ENCODE peak calls at places on chromosomes 5 and 9, in ten cellular contexts. D is A549; W is LoVo; K is MV-4-11; Y is T-helper 2 cell treated with Interferon-gamma antibody and Interleukin-4, amounts not matched to agents 5 μg/mL and 100 μg/mL, for 36 hours; J is stimulated activated CD4-positive, alpha-beta T cell treated with anti-CD3 and anti-CD28 coated beads, Interleukin-1b, Interleukin-23, amount 100 ng/mL, for 24 hours; M is germinal center; E is NCI-H2029 treated with DMSO at 0.1 percent for 48 hours; X is psoas muscle; Z is AG09309. T is an unnamed sample.

GRCh38 chr9:136994180-136994884 is 2.0 kb downstream of the CLIC3 start:
- DNase-seq in Z (no peak), D (no peak), K (no peak), X (no peak), M (no peak), E (no peak), J (no peak), W (no peak), Y (no peak), T (no peak)

GRCh38 chr9:105141448-105142101 is 102.9 kb upstream of the SLC44A1 start:
- DNase-seq in K (peak; percentile 90), X (no peak), E (no peak), J (no peak), M (no peak), D (no peak), W (no peak), Z (no peak), Y (no peak), T (no peak)

GRCh38 chr9:86614871-86615849 is 260.9 kb upstream of the TUT7 start:
- DNase-seq in Y (no peak), K (no peak), X (no peak), D (no peak), W (no peak), Z (peak; percentile 81), J (no peak), M (no peak), E (no peak), T (no peak)

GRCh38 chr9:133677126-133678010 is 41.2 kb downstream of the DBH start:
- DNase-seq in Z (no peak), Y (peak; percentile 67), E (no peak), K (no peak), J (no peak), M (no peak), X (peak; percentile 17), W (no peak), D (no peak), T (no peak)

GRCh38 chr5:142810081-142810480 is 39.9 kb downstream of the ARHGAP26 start:
- DNase-seq in E (no peak), X (no peak), D (no peak), Y (no peak), K (no peak), J (no peak), M (no peak), Z (no peak), W (no peak), T (no peak)

GRCh38 chr9:19085295-19085694 is 17.4 kb downstream of the HAUS6 start:
- DNase-seq in D (peak; percentile 37), W (no peak), E (no peak), X (no peak), Y (no peak), Z (no peak), J (no peak), M (peak; percentile 23), K (peak; percentile 3), T (no peak)

GRCh38 chr9:133127340-133127981 is 6.4 kb upstream of the RALGDS start:
- DNase-seq in E (no peak), K (no peak), X (peak; percentile 88), M (no peak), W (no peak), Z (no peak), D (no peak), J (no peak), Y (no peak), T (no peak)

GRCh38 chr9:136826188-136826541 is 16.1 kb upstream of the AJM1 start:
- DNase-seq in Y (no peak), W (no peak), X (no peak), J (no peak), E (no peak), Z (no peak), M (no peak), K (no peak), D (no peak), T (no peak)

GRCh38 chr9:116482740-116483139 is 204.4 kb upstream of the TRIM32 start:
- DNase-seq in Y (no peak), J (no peak), K (no peak), D (no peak), W (no peak), M (no peak), E (peak; percentile 90), Z (no peak), X (no peak), T (no peak)

T was measured in HS-5.